ENCODE peak calls at places on chromosome 18, in seven cellular contexts. O is omental fat pad, L is astrocyte of the spinal cord, S is WTC11, V is HFF-Myc, G is Panc1, P is GM12865. E is an unnamed sample.

GRCh38 chr18:36485772-36486171 is 188.3 kb downstream of the FHOD3 start:
- DNase-seq in G (no peak), O (no peak), P (no peak), S (no peak), L (no peak), V (no peak), E (no peak)

GRCh38 chr18:48952287-48953095 is 1.7 kb upstream of the SMAD7 start:
- DNase-seq in L (peak; percentile 92), G (no peak), S (peak; percentile 81), O (no peak), V (no peak), P (peak; percentile 78), E (peak; percentile 49)

GRCh38 chr18:48066225-48066652 is 135.8 kb upstream of the SMAD2 start:
- DNase-seq in G (no peak), V (no peak), S (no peak), L (no peak), O (no peak), P (no peak), E (no peak)

GRCh38 chr18:49565656-49566055 is 3.8 kb downstream of the LIPG start:
- DNase-seq in P (no peak), L (peak; percentile 50), O (no peak), S (no peak), G (no peak), V (no peak), E (no peak)

GRCh38 chr18:7568426-7568825 is 1.3 kb downstream of the PTPRM start:
- DNase-seq in L (peak; percentile 39), G (no peak), S (peak; percentile 70), O (peak; percentile 25), V (no peak), P (no peak), E (peak; percentile 7)

GRCh38 chr18:34807106-34807796 is 97.2 kb downstream of the DTNA start:
- DNase-seq in P (no peak), L (no peak), V (no peak), O (no peak), G (no peak), S (no peak), E (no peak)

GRCh38 chr18:23689616-23690504 is 607 bp downstream of the LAMA3 start:
- DNase-seq in S (peak; percentile 60), L (no peak), O (no peak), G (no peak), V (no peak), P (no peak), E (peak; percentile 11)

GRCh38 chr18:7452331-7452730 is 114.8 kb upstream of the PTPRM start:
- DNase-seq in G (no peak), L (peak; percentile 9), S (peak; percentile 61), V (no peak), P (no peak), O (no peak), E (peak; percentile 5)

GRCh38 chr18:61676763-61677434 is 215.9 kb downstream of the RNF152 start:
- DNase-seq in O (no peak), P (no peak), G (no peak), S (no peak), L (no peak), V (no peak), E (no peak)

DNA sequence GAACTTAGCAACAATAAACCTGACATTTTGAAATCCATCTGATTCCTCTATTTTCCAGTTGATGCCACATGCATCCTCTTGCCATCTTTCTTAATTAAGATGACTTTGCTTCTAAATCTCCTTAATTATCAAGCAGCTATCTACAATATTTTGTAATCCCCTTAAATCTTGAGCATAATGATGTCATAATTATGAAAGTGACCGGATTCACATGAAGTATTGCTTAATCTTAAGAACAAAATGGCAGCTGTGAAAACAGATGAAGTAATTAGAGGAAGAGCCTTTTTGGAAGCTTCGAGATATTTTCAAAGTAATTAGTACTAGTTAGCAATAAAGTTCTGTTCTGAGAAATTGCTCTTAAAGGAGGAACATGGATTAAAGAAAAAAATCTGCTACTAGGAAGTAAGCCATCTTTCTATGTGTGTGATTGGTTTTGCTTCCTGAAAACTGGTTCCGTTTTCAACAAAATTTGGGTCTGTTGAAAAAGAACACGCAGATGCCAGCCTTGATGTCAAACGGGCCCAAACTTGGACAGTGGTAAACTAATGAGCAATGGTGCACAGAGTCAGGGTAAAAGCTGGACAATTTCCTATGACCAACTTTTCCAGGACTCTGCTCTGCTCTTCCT is 18.3 kb downstream of the CLUL1 start:
- DNase-seq in O (no peak), G (no peak), P (no peak), V (no peak), S (no peak), L (no peak), E (no peak)
- TF ChIP-seq CTCF in O (no peak), G (no peak), P (no peak), V (no peak), S (no peak), L (no peak), E (no peak)

GRCh38 chr18:59272971-59273935 is at the start of gene RAX:
- DNase-seq in L (no peak), V (no peak), O (no peak), G (no peak), P (no peak), S (peak; percentile 94), E (peak; percentile 38)
- TF ChIP-seq CTCF in L (peak; percentile 19), V (peak; percentile 38), O (no peak), G (no peak), P (no peak), S (no peak), E (no peak)

DNA sequence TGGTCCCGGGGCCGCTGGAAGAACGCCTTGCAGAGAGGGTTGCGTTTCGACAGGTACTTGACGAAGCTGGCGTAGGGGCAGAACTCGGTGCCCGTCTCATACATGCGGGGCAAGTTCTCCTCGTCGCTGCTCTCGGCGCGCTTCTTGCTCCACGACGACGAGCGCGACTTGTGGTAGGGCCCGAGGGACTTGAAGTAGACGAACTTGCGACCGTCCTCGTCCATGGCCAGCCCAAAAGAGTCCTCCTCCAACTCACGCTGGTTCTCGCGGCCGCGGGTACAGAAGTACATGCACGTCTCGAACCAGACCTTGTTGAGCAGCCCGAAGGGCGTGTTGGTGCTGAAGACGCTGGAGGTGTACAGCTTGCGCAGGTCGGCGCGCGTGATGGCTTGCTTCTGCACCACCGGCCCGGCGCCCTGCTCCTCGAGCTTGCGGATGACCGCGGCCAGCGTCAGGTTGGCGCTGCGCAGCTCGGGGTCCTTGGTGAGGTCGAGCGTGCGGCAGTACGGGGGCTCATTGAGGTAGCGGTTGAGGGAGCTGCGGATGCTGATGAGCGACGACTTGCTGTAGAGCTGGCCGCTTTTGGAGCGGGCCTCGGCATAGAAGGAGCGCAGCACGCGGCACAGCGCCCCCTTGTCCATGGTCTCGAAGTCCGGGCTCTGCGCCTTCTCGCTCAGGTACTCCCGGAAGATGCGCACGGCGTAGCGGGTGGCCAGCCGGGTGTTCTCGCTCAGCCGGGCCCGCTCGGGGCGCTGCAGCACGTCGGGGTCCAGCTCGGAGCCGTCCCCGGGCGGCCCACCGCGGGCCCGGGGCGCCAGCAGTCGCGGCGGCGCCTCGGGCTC is 830 bp downstream of the KCTD1 start:
- DNase-seq in G (no peak), P (peak; percentile 93), S (peak; percentile 84), V (peak; percentile 45), L (peak; percentile 87), O (no peak), E (peak; percentile 75)
- TF ChIP-seq CTCF in G (peak; percentile 86), P (peak; percentile 66), S (no peak), V (peak; percentile 51), L (peak; percentile 64), O (no peak), E (peak; percentile 46)

GRCh38 chr18:80200171-80200931 is 47.0 kb downstream of the PARD6G start:
- DNase-seq in V (peak; percentile 21), S (peak; percentile 41), L (no peak), P (no peak), O (no peak), G (peak; percentile 42), E (no peak)
- TF ChIP-seq CTCF in V (peak; percentile 43), S (no peak), L (peak; percentile 44), P (no peak), O (no peak), G (no peak), E (no peak)

E was measured in activated CD8-positive, alpha-beta T cell treated with anti-CD3 and anti-CD28 coated beads for 36 hours.